ENCODE peak calls at places on chromosome 15, in six cellular contexts. H, K, S, G, V and O are unnamed samples.

GRCh38 chr15:92510163-92510882 is 116.6 kb downstream of the ST8SIA2 start:
- DNase-seq in S (no peak), V (no peak), H (no peak), G (no peak), K (no peak), O (no peak)

GRCh38 chr15:62392411-62392810 is 227.3 kb upstream of the C2CD4B start:
- DNase-seq in H (no peak), K (no peak), V (no peak), G (peak), S (peak), O (no peak)

GRCh38 chr15:87871130-87871737 is 385.3 kb downstream of the NTRK3 start:
- DNase-seq in H (no peak), S (peak), V (no peak), G (no peak), K (no peak), O (no peak)

GRCh38 chr15:70672081-70672480 is 91.3 kb downstream of the UACA start:
- DNase-seq in H (no peak), S (no peak), K (no peak), G (no peak), V (no peak), O (no peak)

GRCh38 chr15:76337739-76338554 is 1.4 kb downstream of the ISL2 start:
- DNase-seq in S (no peak), G (no peak), H (no peak), K (no peak), V (peak), O (no peak)

GRCh38 chr15:63905558-63906265 is 72.0 kb upstream of the HERC1 start:
- DNase-seq in G (no peak), K (no peak), V (no peak), H (no peak), S (no peak), O (no peak)

GRCh38 chr15:25059698-25060471 is 105.1 kb downstream of the SNRPN start:
- DNase-seq in V (no peak), K (no peak), H (no peak), S (no peak), G (no peak), O (no peak)

GRCh38 chr15:50259276-50259675 is 6.2 kb downstream of the HDC start:
- DNase-seq in K (no peak), G (no peak), V (no peak), H (no peak), S (no peak), O (no peak)

GRCh38 chr15:71892335-71892734 is 82.0 kb downstream of the NR2E3 start:
- DNase-seq in H (no peak), S (no peak), K (no peak), G (no peak), V (no peak), O (no peak)

GRCh38 chr15:69735126-69735525 is 282.5 kb downstream of the RPLP1 start:
- DNase-seq in H (no peak), V (no peak), S (no peak), G (no peak), K (no peak), O (no peak)

GRCh38 chr15:87907676-87908446 is 348.7 kb downstream of the NTRK3 start:
- DNase-seq in H (no peak), G (no peak), K (no peak), V (no peak), S (no peak), O (no peak)

GRCh38 chr15:99153026-99153535 is 48.2 kb downstream of the SYNM start:
- DNase-seq in G (no peak), K (no peak), V (no peak), S (no peak), H (no peak), O (no peak)

GRCh38 chr15:70451861-70452653 is 311.3 kb downstream of the UACA start:
- DNase-seq in G (no peak), V (no peak), H (peak), K (no peak), S (no peak), O (no peak)

GRCh38 chr15:62469874-62470688 is 305.0 kb upstream of the C2CD4B start:
- DNase-seq in V (peak), G (peak), S (peak), H (no peak), K (no peak), O (no peak)

GRCh38 chr15:70339551-70340517 is 242.1 kb upstream of the TLE3 start:
- DNase-seq in S (peak), K (no peak), V (no peak), G (no peak), H (no peak), O (no peak)

GRCh38 chr15:75606711-75607684 is 18.5 kb downstream of the SNUPN start:
- DNase-seq in S (peak), H (no peak), K (no peak), V (no peak), G (no peak), O (no peak)

GRCh38 chr15:60004019-60004845 is at the start of gene FOXB1:
- DNase-seq in H (no peak), V (no peak), G (no peak), K (no peak), S (no peak), O (no peak)

GRCh38 chr15:89659295-89659694 is 4.0 kb upstream of the KIF7 start:
- DNase-seq in G (no peak), V (no peak), S (no peak), K (no peak), H (no peak), O (no peak)

GRCh38 chr15:99447497-99448371 is 118.0 kb upstream of the MEF2A start:
- DNase-seq in S (no peak), G (no peak), H (no peak), K (no peak), V (no peak), O (peak)

GRCh38 chr15:33059184-33059583 is 135.3 kb downstream of the FMN1 start:
- DNase-seq in V (peak), H (no peak), S (peak), G (no peak), K (no peak), O (no peak)

GRCh38 chr15:25176616-25176923 is 221.8 kb downstream of the SNRPN start:
- DNase-seq in G (no peak), V (no peak), K (no peak), S (no peak), H (no peak), O (peak)

GRCh38 chr15:97993310-97993738 is 32.8 kb downstream of the ARRDC4 start:
- DNase-seq in V (no peak), H (no peak), S (no peak), K (no peak), G (no peak), O (no peak)

GRCh38 chr15:43440721-43441281 is 52.2 kb downstream of the TP53BP1 start:
- DNase-seq in S (peak), V (peak), G (peak), K (peak), H (no peak), O (no peak)

GRCh38 chr15:71575474-71576045 is 234.8 kb upstream of the NR2E3 start:
- DNase-seq in G (no peak), H (no peak), V (no peak), S (no peak), K (no peak), O (no peak)

GRCh38 chr15:77773903-77774302 is 141.2 kb upstream of the LINGO1 start:
- DNase-seq in K (no peak), S (no peak), V (no peak), G (no peak), H (no peak), O (no peak)

GRCh38 chr15:58274885-58275284 is 136.7 kb downstream of the AQP9 start:
- DNase-seq in V (no peak), K (no peak), G (peak), S (no peak), H (no peak), O (no peak)

GRCh38 chr15:54305138-54305537 is 326.9 kb downstream of the UNC13C start:
- DNase-seq in S (no peak), G (no peak), V (no peak), K (no peak), H (no peak), O (no peak)

GRCh38 chr15:64828985-64829384 is 3.5 kb upstream of the PIF1 start:
- DNase-seq in G (no peak), S (peak), K (no peak), H (no peak), V (no peak), O (no peak)

GRCh38 chr15:44029940-44030568 is 165.0 kb downstream of the FRMD5 start:
- DNase-seq in S (peak), K (no peak), H (no peak), V (peak), G (no peak), O (no peak)

GRCh38 chr15:80228959-80229610 is 22.9 kb downstream of the CTXND1 start:
- DNase-seq in V (no peak), G (peak), K (no peak), H (no peak), S (peak), O (no peak)

GRCh38 chr15:79641841-79642240 is 209.7 kb downstream of the MINAR1 start:
- DNase-seq in H (no peak), G (no peak), S (no peak), K (no peak), V (peak), O (no peak)

GRCh38 chr15:66369773-66370651 is 13.5 kb upstream of the TIPIN start:
- DNase-seq in H (no peak), K (no peak), G (no peak), V (no peak), S (peak), O (no peak)
- TF ChIP-seq CTCF in H (no peak), K (no peak), G (no peak), V (no peak), S (no peak), O (no peak)

DNA sequence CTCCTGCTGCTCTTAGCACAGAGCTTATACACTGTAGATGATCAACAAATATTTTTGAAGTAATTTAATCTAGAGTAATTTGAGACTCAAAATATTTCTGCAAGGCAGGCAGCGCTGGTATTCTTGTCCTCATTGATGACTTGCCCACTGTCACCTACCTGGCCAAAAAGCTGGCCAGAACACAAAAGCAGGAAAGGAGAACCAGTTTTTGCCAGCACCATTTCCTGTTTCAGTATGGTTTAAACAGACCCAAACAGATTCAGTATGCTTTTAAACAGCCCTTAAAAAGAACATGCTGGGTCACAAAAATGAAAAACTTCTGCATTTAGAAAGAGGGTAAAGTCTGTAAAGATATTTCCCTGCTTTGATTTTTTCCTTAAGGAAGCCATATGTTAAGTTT is 42.3 kb upstream of the ZNF280D start:
- DNase-seq in K (no peak), G (no peak), S (no peak), H (no peak), V (no peak), O (no peak)
- TF ChIP-seq CTCF in K (no peak), G (no peak), S (no peak), H (no peak), V (no peak), O (no peak)

DNA sequence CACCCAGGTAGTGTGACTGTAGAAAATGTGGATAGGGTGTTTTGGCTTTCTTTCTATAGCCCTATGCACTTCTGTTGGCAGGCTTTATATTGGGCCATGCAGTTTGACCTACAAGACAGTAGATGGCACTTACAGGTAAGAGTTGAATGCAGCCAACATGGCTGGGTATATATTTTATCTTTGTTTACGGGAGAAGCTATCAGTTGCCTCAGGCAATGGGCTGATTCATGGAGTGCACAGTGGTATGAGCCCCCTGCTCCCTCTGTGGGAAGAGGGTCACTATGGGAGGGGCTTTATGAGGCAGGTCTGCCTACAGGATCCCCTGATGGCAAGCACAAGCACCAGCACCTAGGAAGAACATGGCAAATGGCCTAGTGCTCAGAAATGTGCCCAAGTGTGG is 301.2 kb upstream of the CDIN1 start:
- DNase-seq in H (no peak), K (no peak), G (no peak), S (peak), V (peak), O (no peak)
- TF ChIP-seq CTCF in H (no peak), K (no peak), G (no peak), S (peak), V (no peak), O (no peak)

GRCh38 chr15:31237042-31237324 is 89.7 kb upstream of the KLF13 start:
- DNase-seq in G (no peak), S (no peak), K (no peak), H (no peak), V (no peak), O (no peak)

GRCh38 chr15:31235298-31236183 is 91.1 kb upstream of the KLF13 start:
- DNase-seq in G (no peak), H (no peak), V (no peak), K (no peak), S (no peak), O (no peak)

GRCh38 chr15:31238369-31238768 is 88.3 kb upstream of the KLF13 start:
- DNase-seq in K (no peak), G (no peak), H (no peak), S (no peak), V (no peak), O (no peak)

GRCh38 chr15:31234815-31235214 is 91.8 kb upstream of the KLF13 start:
- DNase-seq in K (no peak), V (no peak), H (no peak), S (no peak), G (no peak), O (no peak)

GRCh38 chr15:31236184-31237041 is 90.2 kb upstream of the KLF13 start:
- DNase-seq in K (peak), G (peak), H (no peak), S (peak), V (peak), O (no peak)
- TF ChIP-seq CTCF in K (no peak), G (no peak), H (no peak), S (no peak), V (no peak), O (no peak)

GRCh38 chr15:29988689-29989088 is 94.1 kb upstream of the GOLGA8J start:
- DNase-seq in G (no peak), S (peak), H (no peak), K (no peak), V (no peak), O (no peak)

GRCh38 chr15:29998017-29998416 is 84.7 kb upstream of the GOLGA8J start:
- DNase-seq in V (no peak), K (no peak), S (no peak), H (no peak), G (no peak), O (no peak)

GRCh38 chr15:29990035-29990434 is 92.7 kb upstream of the GOLGA8J start:
- DNase-seq in V (no peak), K (no peak), S (no peak), G (no peak), H (no peak), O (no peak)

GRCh38 chr15:29997499-29997898 is 85.3 kb upstream of the GOLGA8J start:
- DNase-seq in S (no peak), G (no peak), K (no peak), V (no peak), H (no peak), O (no peak)

DNA sequence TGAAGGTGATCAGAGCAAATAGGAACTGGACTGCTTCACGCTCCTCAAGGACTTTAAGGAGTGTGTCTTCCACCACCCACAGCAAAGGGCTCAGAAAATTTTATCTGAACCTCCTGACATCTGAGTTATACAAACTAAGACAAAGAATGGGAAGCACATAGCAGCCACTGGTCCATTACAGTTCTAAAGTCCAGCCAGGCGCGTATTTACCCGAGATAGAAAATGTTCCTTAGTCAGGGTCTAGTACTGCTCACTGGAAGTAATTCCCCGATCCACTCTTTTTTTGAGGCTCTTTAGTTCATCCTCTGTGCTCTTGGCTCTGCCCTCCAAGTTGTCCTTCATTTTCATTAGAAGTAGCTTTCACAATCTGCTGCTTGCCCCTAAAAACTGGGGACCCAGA is 88.5 kb upstream of the GOLGA8J start:
- DNase-seq in H (no peak), K (no peak), S (no peak), G (no peak), V (no peak), O (no peak)
- TF ChIP-seq CTCF in H (no peak), K (no peak), S (no peak), G (no peak), V (no peak), O (no peak)

GRCh38 chr15:52277575-52277974 is 18.0 kb downstream of the MYO5C start:
- DNase-seq in G (no peak), H (no peak), K (no peak), V (no peak), S (no peak), O (no peak)
- TF ChIP-seq CTCF in G (no peak), H (no peak), K (no peak), V (no peak), S (no peak), O (no peak)

GRCh38 chr15:93929375-93930094 is 301.8 kb upstream of the MCTP2 start:
- DNase-seq in G (no peak), K (peak), V (no peak), H (no peak), S (peak), O (no peak)
- TF ChIP-seq CTCF in G (no peak), K (no peak), V (no peak), H (no peak), S (no peak), O (no peak)

GRCh38 chr15:101608182-101608581 is 44.0 kb downstream of the TM2D3 start:
- DNase-seq in H (no peak), G (no peak), S (no peak), V (no peak), K (no peak), O (no peak)
- TF ChIP-seq CTCF in H (no peak), G (no peak), S (no peak), V (no peak), K (no peak), O (no peak)

GRCh38 chr15:74140445-74140761 is 10.0 kb downstream of the ISLR2 start:
- DNase-seq in S (no peak), H (no peak), V (no peak), K (no peak), G (no peak), O (no peak)

GRCh38 chr15:74141591-74141990 is 11.2 kb downstream of the ISLR2 start:
- DNase-seq in V (no peak), G (no peak), K (no peak), H (no peak), S (no peak), O (no peak)

GRCh38 chr15:74146277-74146800 is 16.0 kb downstream of the ISLR2 start:
- DNase-seq in S (no peak), G (no peak), K (no peak), H (no peak), V (no peak), O (no peak)

GRCh38 chr15:74138642-74139041 is 8.3 kb downstream of the ISLR2 start:
- DNase-seq in V (no peak), K (no peak), S (no peak), H (no peak), G (no peak), O (no peak)

GRCh38 chr15:74144153-74144775 is 13.9 kb downstream of the ISLR2 start:
- DNase-seq in H (no peak), K (no peak), G (peak), V (no peak), S (no peak), O (no peak)
- TF ChIP-seq CTCF in H (no peak), K (no peak), G (peak), V (no peak), S (no peak), O (no peak)